ENCODE peak calls at places on chromosome 12, in six cellular contexts. I, J, W, P, Y and D are unnamed samples.

GRCh38 chr12:12784911-12785814 is at the start of gene APOLD1:
- DNase-seq in I (no peak), J (no peak), P (peak), W (no peak), Y (no peak), D (no peak)

GRCh38 chr12:32535260-32535999 is 136.1 kb downstream of the FGD4 start:
- DNase-seq in J (peak), I (peak), Y (no peak), W (peak), P (peak), D (peak)

GRCh38 chr12:3328571-3328970 is 162.4 kb upstream of the PRMT8 start:
- DNase-seq in W (no peak), J (no peak), I (no peak), P (no peak), Y (no peak), D (no peak)

GRCh38 chr12:75455839-75456238 is 24.7 kb upstream of the GLIPR1 start:
- DNase-seq in I (no peak), P (no peak), W (no peak), J (no peak), Y (no peak), D (no peak)

GRCh38 chr12:24081581-24081980 is 132.1 kb upstream of the SOX5 start:
- DNase-seq in P (no peak), W (no peak), I (no peak), J (no peak), Y (no peak), D (no peak)

GRCh38 chr12:9864913-9865675 is 4.1 kb downstream of the CLEC2B start:
- DNase-seq in Y (no peak), P (no peak), W (no peak), J (peak), I (no peak), D (no peak)

GRCh38 chr12:59977779-59978178 is 381.9 kb downstream of the SLC16A7 start:
- DNase-seq in I (no peak), Y (no peak), J (no peak), W (no peak), P (no peak), D (no peak)

GRCh38 chr12:52439845-52440244 is 5.7 kb upstream of the KRT75 start:
- DNase-seq in I (no peak), W (no peak), J (no peak), Y (no peak), P (no peak), D (no peak)

GRCh38 chr12:60335765-60336164 is 739.9 kb downstream of the SLC16A7 start:
- DNase-seq in I (no peak), Y (no peak), W (peak), P (peak), J (no peak), D (no peak)

GRCh38 chr12:1583421-1584078 is 10.8 kb downstream of the FBXL14 start:
- DNase-seq in W (peak), P (peak), J (peak), Y (peak), I (peak), D (peak)

GRCh38 chr12:46303039-46303666 is 34.3 kb upstream of the SLC38A1 start:
- DNase-seq in W (peak), I (peak), J (peak), Y (peak), P (peak), D (peak)

GRCh38 chr12:108852674-108853073 is 4.7 kb downstream of the SSH1 start:
- DNase-seq in P (peak), W (peak), I (no peak), Y (no peak), J (no peak), D (no peak)

GRCh38 chr12:53940448-53941014 is 1.9 kb downstream of the HOXC13 start:
- DNase-seq in J (no peak), Y (no peak), W (no peak), P (no peak), I (no peak), D (no peak)

GRCh38 chr12:113537751-113538087 is 66.0 kb upstream of the LHX5 start:
- DNase-seq in P (no peak), W (peak), I (no peak), Y (no peak), J (peak), D (no peak)

GRCh38 chr12:76611533-76611932 is 52.0 kb upstream of the OSBPL8 start:
- DNase-seq in J (peak), W (peak), Y (no peak), I (no peak), P (no peak), D (peak)

GRCh38 chr12:102479099-102479887 is 1.1 kb downstream of the IGF1 start:
- DNase-seq in Y (peak), J (peak), I (no peak), W (no peak), P (no peak), D (no peak)

GRCh38 chr12:69039881-69040280 is 106.9 kb upstream of the CPM start:
- DNase-seq in I (no peak), Y (no peak), P (no peak), J (no peak), W (no peak), D (peak)

GRCh38 chr12:65495233-65495632 is 216.8 kb downstream of the MSRB3 start:
- DNase-seq in I (peak), P (no peak), J (no peak), W (peak), Y (no peak), D (peak)

GRCh38 chr12:112121780-112122565 is 3.4 kb upstream of the TRAFD1 start:
- DNase-seq in Y (no peak), P (no peak), I (no peak), J (peak), W (peak), D (no peak)

GRCh38 chr12:57606016-57606311 is 1.3 kb downstream of the DTX3 start:
- DNase-seq in P (no peak), Y (no peak), W (no peak), J (no peak), I (no peak), D (no peak)

GRCh38 chr12:58104443-58104842 is 163.1 kb downstream of the ATP23 start:
- DNase-seq in P (no peak), W (no peak), J (no peak), Y (no peak), I (no peak), D (no peak)

GRCh38 chr12:27732281-27732680 is 21.6 kb downstream of the MRPS35 start:
- DNase-seq in W (peak), P (no peak), J (peak), I (peak), Y (no peak), D (peak)

GRCh38 chr12:34402899-34403705 is 380.8 kb downstream of the ALG10 start:
- DNase-seq in Y (no peak), W (no peak), P (no peak), J (no peak), I (no peak), D (no peak)

GRCh38 chr12:52918351-52918750 is 13.5 kb upstream of the KRT8 start:
- DNase-seq in Y (no peak), W (no peak), J (no peak), P (no peak), I (no peak), D (no peak)

GRCh38 chr12:43381879-43382278 is 170.1 kb downstream of the ADAMTS20 start:
- DNase-seq in W (no peak), J (no peak), Y (no peak), P (no peak), I (no peak), D (no peak)

GRCh38 chr12:113322353-113322752 is 12.6 kb downstream of the SLC8B1 start:
- DNase-seq in P (no peak), W (no peak), Y (no peak), J (no peak), I (no peak), D (no peak)

GRCh38 chr12:104682790-104683279 is 226.1 kb downstream of the CHST11 start:
- DNase-seq in P (no peak), I (no peak), W (no peak), Y (peak), J (no peak), D (peak)

GRCh38 chr12:45565590-45565989 is 163.9 kb upstream of the ARID2 start:
- DNase-seq in J (no peak), I (no peak), P (no peak), Y (no peak), W (no peak), D (no peak)

GRCh38 chr12:94560416-94561221 is 89.7 kb downstream of the TMCC3 start:
- DNase-seq in J (no peak), I (no peak), W (no peak), P (peak), Y (peak), D (peak)

GRCh38 chr12:19846561-19846960 is 407.3 kb downstream of the AEBP2 start:
- DNase-seq in W (peak), I (no peak), Y (no peak), P (peak), J (no peak), D (peak)

GRCh38 chr12:96457191-96457930 is 32.0 kb upstream of the CFAP54 start:
- DNase-seq in W (no peak), Y (no peak), P (peak), J (no peak), I (no peak), D (no peak)

GRCh38 chr12:38149395-38150073 is 167.0 kb upstream of the ALG10B start:
- DNase-seq in W (peak), J (no peak), Y (no peak), P (no peak), I (no peak), D (no peak)
- TF ChIP-seq MYC in W (no peak), J (no peak), Y (no peak), P (no peak), I (no peak), D (no peak)

DNA sequence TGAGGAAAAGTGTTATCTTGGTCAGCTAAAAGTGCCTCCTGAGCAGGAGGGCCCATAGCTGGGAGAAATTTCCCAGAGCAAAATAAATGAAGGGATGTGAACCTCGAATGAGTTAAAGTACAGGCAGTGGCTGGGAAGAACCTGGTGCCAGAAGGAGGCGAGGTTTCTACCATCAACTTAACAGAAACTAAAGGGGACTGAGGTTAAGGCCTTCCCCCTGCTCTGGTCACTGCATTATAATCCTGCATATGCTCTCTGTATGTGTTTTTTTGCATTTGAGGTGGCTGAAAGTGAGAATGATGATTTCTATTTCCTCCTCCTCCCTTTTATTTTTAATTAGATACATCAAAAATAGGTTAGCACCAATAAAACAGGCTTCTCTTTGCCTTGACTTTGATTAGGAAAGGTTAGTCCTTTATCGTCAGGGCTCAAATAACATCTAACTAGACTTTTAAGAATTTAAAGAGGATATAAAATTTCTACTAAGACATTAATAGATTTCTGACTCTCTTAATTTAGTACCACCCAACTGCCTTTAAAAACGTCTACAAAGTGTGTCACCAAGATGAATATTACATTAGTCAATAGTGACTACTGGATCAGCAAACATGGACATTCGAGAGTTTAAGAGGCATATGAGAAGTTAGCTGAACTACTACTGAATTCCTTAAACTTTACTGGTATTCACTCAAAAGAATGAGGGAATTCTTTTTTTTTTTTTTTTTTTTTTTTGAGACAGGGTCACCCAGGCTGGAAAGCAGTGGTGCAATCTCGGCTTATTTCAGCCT is 49.2 kb downstream of the GALNT4 start:
- DNase-seq in I (no peak), W (no peak), P (no peak), Y (no peak), J (no peak), D (no peak)
- TF ChIP-seq CTCF in I (no peak), W (no peak), P (no peak), Y (no peak), J (no peak), D (no peak)

DNA sequence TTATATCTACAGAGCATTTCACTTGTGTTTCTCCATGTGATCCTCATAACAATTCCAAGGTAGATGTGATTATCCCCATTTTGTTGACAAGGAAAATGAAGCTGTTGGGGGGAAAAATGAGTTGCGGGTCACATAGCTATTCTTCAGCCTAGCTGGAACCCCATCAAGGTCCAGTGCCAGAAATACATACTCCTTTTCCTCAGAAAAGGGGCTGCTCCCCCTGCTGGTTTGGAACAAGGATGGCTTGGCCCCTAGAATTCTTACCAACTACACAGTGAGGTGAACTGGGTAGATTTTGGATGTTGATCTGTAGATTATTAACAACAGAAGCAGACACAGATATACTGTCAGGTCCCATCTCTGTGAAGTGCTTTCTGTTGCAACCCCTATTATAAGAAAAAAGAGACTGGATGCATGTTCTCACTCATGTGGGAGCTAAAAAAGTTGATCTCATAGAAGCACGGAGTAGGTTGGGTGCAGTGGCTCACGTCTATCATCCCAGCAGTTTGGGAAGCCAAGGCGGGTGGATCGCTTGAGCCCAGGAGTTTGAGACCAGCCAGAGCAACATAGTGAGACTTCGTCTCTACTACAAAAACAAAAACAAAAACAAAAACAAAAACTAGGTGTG is 8.9 kb downstream of the IKZF4 start:
- DNase-seq in I (peak), J (peak), P (peak), Y (no peak), W (peak), D (peak)
- TF ChIP-seq MAX in I (no peak), J (no peak), P (no peak), Y (no peak), W (no peak), D (no peak)

GRCh38 chr12:100574262-100575074 is 984 bp downstream of the GAS2L3 start:
- DNase-seq in P (no peak), Y (no peak), J (no peak), W (peak), I (no peak), D (no peak)

GRCh38 chr12:100573499-100574261 is at the start of gene GAS2L3:
- DNase-seq in J (peak), Y (no peak), P (peak), W (peak), I (peak), D (no peak)

GRCh38 chr12:100573168-100573498 is 351 bp upstream of the GAS2L3 start:
- DNase-seq in W (no peak), P (no peak), J (no peak), Y (no peak), I (no peak), D (no peak)

GRCh38 chr12:100578923-100579322 is 5.4 kb downstream of the GAS2L3 start:
- DNase-seq in I (peak), W (no peak), Y (no peak), P (no peak), J (no peak), D (no peak)

DNA sequence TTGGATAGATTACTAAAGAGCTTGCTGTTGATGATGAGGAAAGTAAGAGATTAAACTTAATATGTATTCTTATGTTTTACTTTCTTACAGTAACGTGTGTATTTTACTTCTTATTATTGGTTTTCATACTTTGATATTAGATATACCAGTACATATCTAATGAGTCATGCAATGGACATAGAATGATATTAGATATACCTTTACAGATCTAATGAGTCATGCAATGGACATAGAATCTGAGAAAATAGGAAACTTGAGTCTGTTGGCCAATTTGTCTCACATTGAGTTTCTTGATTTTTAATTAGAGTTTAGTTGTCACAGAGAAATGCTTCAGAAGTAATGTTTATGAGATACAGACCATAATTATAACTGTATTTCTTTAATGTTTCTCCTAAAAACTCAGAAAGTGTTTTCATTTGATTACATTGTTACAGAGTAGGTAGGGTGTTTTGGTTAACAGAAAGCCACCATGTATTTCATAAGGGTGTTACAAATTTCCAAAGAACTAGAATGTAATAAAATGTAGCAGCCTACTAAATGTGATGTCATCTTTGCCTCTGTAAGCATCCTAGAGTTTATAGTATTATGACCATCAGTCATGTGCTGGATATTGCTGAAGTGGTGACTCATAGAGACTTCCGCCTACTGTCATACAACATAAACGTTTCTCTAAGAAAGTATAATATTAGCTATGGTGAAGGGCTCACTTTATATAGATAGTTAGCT is 3.0 kb downstream of the GAS2L3 start:
- DNase-seq in J (peak), I (no peak), Y (no peak), P (peak), W (peak), D (peak)
- TF ChIP-seq MYC in J (no peak), I (no peak), Y (no peak), P (no peak), W (no peak), D (no peak)

GRCh38 chr12:70221626-70222025 is 21.6 kb upstream of the CNOT2 start:
- DNase-seq in P (no peak), W (no peak), J (no peak), I (no peak), Y (no peak), D (no peak)

GRCh38 chr12:70213707-70214106 is 29.5 kb upstream of the CNOT2 start:
- DNase-seq in W (no peak), P (no peak), Y (no peak), J (no peak), I (no peak), D (no peak)

GRCh38 chr12:70214972-70215617 is 28.1 kb upstream of the CNOT2 start:
- DNase-seq in Y (no peak), P (no peak), I (no peak), J (no peak), W (no peak), D (no peak)

DNA sequence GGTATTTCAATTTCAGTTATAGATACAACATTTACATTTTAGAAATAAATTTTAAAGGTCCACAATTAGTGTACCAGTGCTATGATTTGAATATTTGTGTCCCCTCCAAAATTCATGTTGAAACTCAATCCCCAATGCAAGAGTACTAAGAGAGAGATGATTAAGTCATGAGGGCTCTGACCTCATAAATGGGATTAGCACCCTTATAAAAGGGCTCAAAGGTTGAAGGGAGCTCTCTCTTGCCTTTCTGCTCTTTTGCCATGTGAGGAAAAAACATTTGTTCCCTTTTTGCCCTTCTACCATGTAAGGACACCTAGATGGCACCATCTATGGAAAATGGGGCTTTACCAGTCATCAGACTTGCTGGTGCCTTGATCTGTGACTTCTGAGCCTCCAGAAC is 25.8 kb upstream of the CNOT2 start:
- DNase-seq in J (no peak), I (no peak), P (no peak), W (no peak), Y (no peak), D (no peak)
- TF ChIP-seq CTCF in J (no peak), I (no peak), P (no peak), W (no peak), Y (no peak), D (no peak)

GRCh38 chr12:6089041-6089823 is 35.2 kb downstream of the VWF start:
- DNase-seq in I (peak), W (peak), P (no peak), J (no peak), Y (no peak), D (peak)

GRCh38 chr12:6092784-6093722 is 31.4 kb downstream of the VWF start:
- DNase-seq in P (peak), W (peak), I (no peak), Y (no peak), J (no peak), D (peak)

GRCh38 chr12:6090786-6091185 is 33.7 kb downstream of the VWF start:
- DNase-seq in P (no peak), I (peak), Y (no peak), W (no peak), J (no peak), D (no peak)

GRCh38 chr12:6093764-6094163 is 30.7 kb downstream of the VWF start:
- DNase-seq in J (no peak), I (no peak), P (no peak), W (peak), Y (no peak), D (no peak)

DNA sequence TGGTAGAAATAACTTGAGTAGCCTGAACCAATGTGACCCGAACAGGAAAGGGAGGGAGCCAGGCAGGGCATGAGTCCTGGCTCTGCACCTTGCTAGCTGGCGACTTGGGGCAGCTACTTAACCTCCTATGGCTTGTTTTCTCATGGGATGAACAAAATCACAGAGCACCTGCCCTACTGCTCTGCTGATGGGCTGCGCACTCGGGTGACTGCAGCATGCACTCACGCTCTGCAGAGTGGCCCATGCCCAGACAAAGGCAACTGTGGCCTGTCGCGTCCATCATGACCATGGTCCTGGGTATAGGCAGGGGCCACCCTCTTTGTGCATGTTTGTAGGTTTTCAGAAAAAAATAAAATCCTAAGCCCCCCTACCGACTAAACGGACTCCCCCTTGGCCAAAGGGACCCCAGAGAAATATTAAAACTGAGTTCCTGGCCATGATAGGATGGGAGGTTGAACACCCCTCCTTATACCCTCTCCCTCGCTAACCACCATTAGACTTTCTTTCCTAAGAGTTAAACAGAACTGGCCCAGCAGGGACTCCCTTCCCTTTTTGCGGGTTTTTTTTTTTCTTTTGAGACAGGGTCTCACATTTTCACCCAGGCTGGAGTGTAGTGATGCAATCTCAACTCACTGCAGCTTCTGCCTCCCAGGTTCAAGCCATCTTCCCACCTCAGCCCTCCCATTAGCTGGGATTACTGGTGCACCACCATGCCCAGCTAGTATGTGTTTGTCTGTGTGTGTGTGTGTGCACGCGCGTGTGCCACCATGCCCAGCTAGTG is 32.5 kb downstream of the VWF start:
- DNase-seq in I (no peak), W (no peak), P (no peak), Y (no peak), J (no peak), D (peak)
- TF ChIP-seq MAX in I (no peak), W (no peak), P (no peak), Y (no peak), J (no peak), D (no peak)